ENCODE peak calls at places on chromosomes 1 and 21, in four cellular contexts. One of them, this sample, is unnamed.

GRCh38 chr1:112707217-112708001 is 482 bp upstream of the RHOC start:
- DNase-seq in BJ: no peak
- DNase-seq in IMR-90: peak
- DNase-seq in fibroblast of lung: peak
- DNase-seq in this sample: peak

GRCh38 chr1:14606632-14607031 is 8.1 kb downstream of the KAZN start:
- DNase-seq in IMR-90: no peak
- DNase-seq in BJ: no peak
- DNase-seq in fibroblast of lung: no peak
- DNase-seq in this sample: no peak

GRCh38 chr21:36663033-36663855 is 35.7 kb upstream of the SIM2 start:
- DNase-seq in BJ: no peak
- DNase-seq in fibroblast of lung: peak
- DNase-seq in IMR-90: peak
- DNase-seq in this sample: peak

GRCh38 chr1:89436856-89437255 is 73.0 kb downstream of the GBP6 start:
- DNase-seq in IMR-90: no peak
- DNase-seq in fibroblast of lung: no peak
- DNase-seq in BJ: no peak
- DNase-seq in this sample: no peak

GRCh38 chr1:22507582-22507981 is 55.7 kb upstream of the EPHA8 start:
- DNase-seq in IMR-90: no peak
- DNase-seq in BJ: no peak
- DNase-seq in fibroblast of lung: no peak
- DNase-seq in this sample: no peak

GRCh38 chr21:29829514-29830255 is 110.1 kb downstream of the GRIK1 start:
- DNase-seq in fibroblast of lung: peak
- DNase-seq in BJ: no peak
- DNase-seq in IMR-90: no peak
- DNase-seq in this sample: peak

GRCh38 chr21:17391811-17392340 is 121.0 kb upstream of the CXADR start:
- DNase-seq in fibroblast of lung: no peak
- DNase-seq in BJ: no peak
- DNase-seq in IMR-90: no peak
- DNase-seq in this sample: no peak

GRCh38 chr1:180198186-180198585 is 31.9 kb upstream of the LHX4 start:
- DNase-seq in BJ: no peak
- DNase-seq in IMR-90: no peak
- DNase-seq in fibroblast of lung: no peak
- DNase-seq in this sample: no peak

GRCh38 chr1:41158147-41158875 is 83.8 kb downstream of the SCMH1 start:
- DNase-seq in BJ: no peak
- DNase-seq in fibroblast of lung: no peak
- DNase-seq in IMR-90: no peak
- DNase-seq in this sample: no peak

GRCh38 chr1:33099290-33100118 is 18.6 kb downstream of the AZIN2 start:
- DNase-seq in IMR-90: peak
- DNase-seq in BJ: peak
- DNase-seq in fibroblast of lung: peak
- DNase-seq in this sample: peak

GRCh38 chr1:91884459-91885290 is 1.3 kb downstream of the TGFBR3 start:
- DNase-seq in BJ: no peak
- DNase-seq in IMR-90: peak
- DNase-seq in fibroblast of lung: peak
- DNase-seq in this sample: peak

GRCh38 chr1:171935664-171936063 is 94.4 kb downstream of the DNM3 start:
- DNase-seq in fibroblast of lung: no peak
- DNase-seq in IMR-90: no peak
- DNase-seq in BJ: no peak
- DNase-seq in this sample: no peak

DNA sequence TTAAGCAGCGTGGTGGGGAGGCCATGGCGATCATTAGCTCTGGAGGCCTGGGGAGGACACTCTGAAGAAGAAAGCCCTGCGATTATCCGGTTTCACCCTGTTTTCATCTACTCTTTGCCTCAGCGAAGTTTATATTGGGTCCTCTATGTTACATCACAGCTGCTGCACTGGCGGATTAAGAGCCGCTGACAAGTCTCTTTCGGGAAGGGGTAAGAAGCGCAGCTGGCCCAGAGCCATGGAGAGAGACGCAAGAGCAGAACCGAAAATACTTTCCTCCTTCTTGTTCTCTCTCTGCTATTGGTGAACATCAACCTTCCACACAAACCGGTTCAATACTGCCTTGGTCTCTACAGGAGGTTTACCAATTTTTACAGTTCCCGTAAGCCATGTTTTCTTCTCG is 291.5 kb downstream of the FAM72C start:
- DNase-seq in BJ: no peak
- DNase-seq in fibroblast of lung: no peak
- DNase-seq in IMR-90: no peak
- DNase-seq in this sample: no peak
- H3K4me3 ChIP-seq in BJ: no peak
- H3K4me3 ChIP-seq in fibroblast of lung: no peak
- H3K4me3 ChIP-seq in IMR-90: no peak
- H3K4me3 ChIP-seq in this sample: no peak

DNA sequence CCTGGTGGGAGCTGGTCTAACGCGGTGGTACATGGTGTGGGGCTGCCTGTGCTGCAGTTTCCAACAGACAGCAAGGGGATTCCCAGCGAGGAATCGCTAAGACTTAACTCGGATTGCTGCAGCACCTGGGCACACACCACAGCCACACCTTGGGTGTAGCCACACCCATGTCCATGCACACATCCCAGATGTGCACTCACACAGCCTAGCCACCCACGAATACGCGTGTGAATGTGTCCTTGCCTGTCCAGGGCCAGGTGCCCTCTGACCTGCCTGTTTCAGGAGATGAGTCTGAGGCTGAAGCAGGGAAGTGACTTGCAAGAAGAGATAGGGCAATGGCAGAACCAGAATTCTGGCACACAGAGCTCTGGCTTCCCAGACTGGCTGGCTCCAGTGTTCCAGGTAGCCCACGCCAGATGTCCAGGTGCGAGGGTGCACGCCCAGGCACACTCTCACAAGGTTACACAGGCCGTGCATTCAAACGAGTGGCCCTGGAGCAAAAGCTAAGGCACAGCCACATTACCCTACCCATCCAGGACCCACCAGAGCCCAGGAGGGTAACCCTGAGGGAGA is 272.7 kb downstream of the TRABD2B start:
- DNase-seq in fibroblast of lung: no peak
- DNase-seq in IMR-90: no peak
- DNase-seq in BJ: no peak
- DNase-seq in this sample: no peak
- H3K4me3 ChIP-seq in fibroblast of lung: no peak
- H3K4me3 ChIP-seq in IMR-90: no peak
- H3K4me3 ChIP-seq in BJ: no peak
- H3K4me3 ChIP-seq in this sample: no peak

DNA sequence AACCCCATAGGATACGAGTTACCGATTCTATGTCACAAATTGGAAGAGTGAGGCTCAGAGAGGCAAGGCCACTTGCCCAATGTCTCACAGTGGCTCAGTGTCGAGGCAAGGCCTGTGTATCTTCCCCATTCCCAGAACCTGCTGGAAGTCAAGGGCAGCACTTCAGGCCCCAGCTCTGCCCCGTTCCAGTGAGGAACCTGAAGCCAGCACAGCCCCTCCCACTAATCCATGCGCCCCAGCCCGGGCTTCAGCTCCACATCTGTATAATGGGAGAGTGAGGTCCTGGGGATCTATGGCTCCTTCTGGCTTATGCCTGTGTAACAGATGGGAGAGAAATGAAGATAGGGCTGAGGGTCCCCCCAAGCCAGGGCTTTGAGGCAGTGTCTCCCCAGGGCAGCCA is 56.3 kb downstream of the CASZ1 start:
- DNase-seq in BJ: no peak
- DNase-seq in fibroblast of lung: no peak
- DNase-seq in IMR-90: no peak
- DNase-seq in this sample: no peak
- H3K4me3 ChIP-seq in BJ: no peak
- H3K4me3 ChIP-seq in fibroblast of lung: no peak
- H3K4me3 ChIP-seq in IMR-90: no peak
- H3K4me3 ChIP-seq in this sample: no peak

GRCh38 chr1:153262462-153263157 is 3.1 kb downstream of the LORICRIN start:
- DNase-seq in BJ: no peak
- DNase-seq in IMR-90: no peak
- DNase-seq in fibroblast of lung: no peak
- DNase-seq in this sample: no peak

GRCh38 chr1:153260980-153261792 is 1.7 kb downstream of the LORICRIN start:
- DNase-seq in fibroblast of lung: no peak
- DNase-seq in BJ: no peak
- DNase-seq in IMR-90: no peak
- DNase-seq in this sample: no peak

GRCh38 chr1:153259387-153259786 is at the start of gene LORICRIN:
- DNase-seq in BJ: no peak
- DNase-seq in fibroblast of lung: no peak
- DNase-seq in IMR-90: no peak
- DNase-seq in this sample: no peak

GRCh38 chr1:153261793-153262371 is 2.4 kb downstream of the LORICRIN start:
- DNase-seq in fibroblast of lung: no peak
- DNase-seq in BJ: no peak
- DNase-seq in IMR-90: no peak
- DNase-seq in this sample: no peak

GRCh38 chr1:153260473-153260979 is 1.0 kb downstream of the LORICRIN start:
- DNase-seq in fibroblast of lung: no peak
- DNase-seq in BJ: no peak
- DNase-seq in IMR-90: no peak
- DNase-seq in this sample: no peak
- H3K4me3 ChIP-seq in fibroblast of lung: no peak
- H3K4me3 ChIP-seq in BJ: no peak
- H3K4me3 ChIP-seq in IMR-90: no peak
- H3K4me3 ChIP-seq in this sample: no peak